ENCODE peak calls at places on chromosome 9, in eight cellular contexts. Y is omental fat pad, B is NCI-H510A treated with DMSO at 0.1 percent for 48 hours, Q is substantia nigra, N is ELF-1, U is GM03348, M is left cardiac atrium, A is NCI-H1092 treated with DMSO at 0.1 percent for 48 hours. Z is an unnamed sample.

GRCh38 chr9:88476491-88477271 is 58.3 kb upstream of the NXNL2 start:
- DNase-seq in Y (no peak), B (no peak), Q (no peak), N (no peak), U (no peak), M (no peak), A (no peak), Z (no peak)

GRCh38 chr9:71769175-71770165 is 1.2 kb upstream of the CEMIP2 start:
- DNase-seq in Y (peak; percentile 52), B (peak; percentile 30), Q (peak; percentile 57), N (peak; percentile 95), U (peak; percentile 64), M (peak; percentile 89), A (no peak), Z (peak; percentile 42)

GRCh38 chr9:134844821-134845220 is 35.8 kb upstream of the FCN2 start:
- DNase-seq in Y (no peak), B (no peak), Q (no peak), N (no peak), U (no peak), M (no peak), A (no peak), Z (no peak)

GRCh38 chr9:79382044-79382443 is 189.7 kb upstream of the TLE4 start:
- DNase-seq in Y (no peak), B (no peak), Q (no peak), N (peak; percentile 81), U (no peak), M (no peak), A (no peak), Z (no peak)

GRCh38 chr9:130768265-130768664 is 66.8 kb upstream of the ABL1 start:
- DNase-seq in Y (no peak), B (no peak), Q (no peak), N (peak; percentile 62), U (no peak), M (no peak), A (no peak), Z (no peak)

GRCh38 chr9:750264-750967 is 91.1 kb upstream of the DMRT1 start:
- DNase-seq in Y (no peak), B (no peak), Q (no peak), N (no peak), U (no peak), M (no peak), A (no peak), Z (no peak)

GRCh38 chr9:98080346-98080745 is 23.8 kb downstream of the NANS start:
- DNase-seq in Y (no peak), B (no peak), Q (no peak), N (no peak), U (peak; percentile 50), M (no peak), A (no peak), Z (no peak)

GRCh38 chr9:100350188-100350587 is 2.6 kb downstream of the TEX10 start:
- DNase-seq in Y (no peak), B (no peak), Q (no peak), N (no peak), U (no peak), M (no peak), A (no peak), Z (no peak)

GRCh38 chr9:101433229-101433628 is 2.3 kb downstream of the ALDOB start:
- DNase-seq in Y (no peak), B (no peak), Q (no peak), N (no peak), U (no peak), M (no peak), A (no peak), Z (no peak)

GRCh38 chr9:88831783-88832407 is 159.4 kb upstream of the S1PR3 start:
- DNase-seq in Y (no peak), B (no peak), Q (no peak), N (peak; percentile 64), U (no peak), M (no peak), A (no peak), Z (no peak)

GRCh38 chr9:134214766-134215394 is 50.5 kb upstream of the RNU6ATAC start:
- DNase-seq in Y (peak; percentile 11), B (no peak), Q (no peak), N (no peak), U (no peak), M (peak; percentile 25), A (no peak), Z (no peak)

GRCh38 chr9:13088734-13089427 is 190.6 kb downstream of the MPDZ start:
- DNase-seq in Y (no peak), B (peak; percentile 60), Q (no peak), N (peak; percentile 55), U (peak; percentile 85), M (peak; percentile 20), A (peak; percentile 95), Z (peak; percentile 34)

GRCh38 chr9:123761905-123762605 is 167.9 kb downstream of the DENND1A start:
- DNase-seq in Y (no peak), B (no peak), Q (no peak), N (no peak), U (peak; percentile 12), M (no peak), A (no peak), Z (no peak)

GRCh38 chr9:73149371-73150067 is 2.1 kb upstream of the ANXA1 start:
- DNase-seq in Y (no peak), B (peak; percentile 6), Q (no peak), N (no peak), U (peak; percentile 67), M (no peak), A (no peak), Z (no peak)

GRCh38 chr9:75064307-75065025 is 23.5 kb downstream of the NMRK1 start:
- DNase-seq in Y (no peak), B (no peak), Q (no peak), N (no peak), U (peak; percentile 76), M (no peak), A (no peak), Z (no peak)

GRCh38 chr9:82560457-82560904 is 502.5 kb downstream of the RASEF start:
- DNase-seq in Y (no peak), B (peak; percentile 92), Q (no peak), N (no peak), U (no peak), M (no peak), A (peak; percentile 92), Z (no peak)

GRCh38 chr9:113492343-113493079 is 29.0 kb downstream of the RGS3 start:
- DNase-seq in Y (no peak), B (no peak), Q (no peak), N (no peak), U (no peak), M (peak; percentile 69), A (no peak), Z (no peak)

GRCh38 chr9:106284300-106284699 is 578.7 kb upstream of the ZNF462 start:
- DNase-seq in Y (no peak), B (no peak), Q (no peak), N (peak; percentile 15), U (no peak), M (no peak), A (peak; percentile 47), Z (peak; percentile 51)

GRCh38 chr9:92425578-92425977 is 1.3 kb upstream of the OMD start:
- DNase-seq in Y (no peak), B (no peak), Q (no peak), N (no peak), U (peak; percentile 46), M (no peak), A (no peak), Z (no peak)

Z was measured in globus pallidus.